ENCODE peak calls at places on chromosomes 11 and 22, in ten cellular contexts. P, I, F, C, D, G, T, V, R and O are unnamed samples.

GRCh38 chr11:83033972-83034672 is 37.6 kb downstream of the RAB30 start:
- DNase-seq in P (peak), I (peak), F (no peak), C (peak), D (no peak), G (no peak), T (peak), V (peak), R (peak), O (no peak)

GRCh38 chr11:117318738-117319137 is 2.7 kb upstream of the BACE1 start:
- DNase-seq in P (no peak), I (no peak), F (no peak), C (no peak), D (no peak), G (no peak), T (no peak), V (no peak), R (no peak), O (no peak)

GRCh38 chr11:6630632-6631291 is 11.5 kb upstream of the TPP1 start:
- DNase-seq in P (no peak), I (no peak), F (no peak), C (no peak), D (no peak), G (no peak), T (no peak), V (no peak), R (no peak), O (no peak)

GRCh38 chr11:29214833-29215232 is 802.0 kb downstream of the KCNA4 start:
- DNase-seq in P (no peak), I (peak), F (no peak), C (no peak), D (no peak), G (no peak), T (peak), V (no peak), R (no peak), O (peak)

GRCh38 chr11:18768472-18768901 is 23.1 kb downstream of the PTPN5 start:
- DNase-seq in P (no peak), I (no peak), F (no peak), C (no peak), D (peak), G (no peak), T (no peak), V (no peak), R (no peak), O (no peak)

GRCh38 chr11:47667135-47667534 is 24.8 kb upstream of the MTCH2 start:
- DNase-seq in P (no peak), I (no peak), F (no peak), C (no peak), D (no peak), G (no peak), T (no peak), V (no peak), R (no peak), O (no peak)

GRCh38 chr22:46674367-46674781 is 54.2 kb downstream of the GRAMD4 start:
- DNase-seq in P (no peak), I (no peak), F (peak), C (no peak), D (peak), G (peak), T (no peak), V (no peak), R (peak), O (no peak)

GRCh38 chr11:71495286-71496090 is 31.6 kb upstream of the KRTAP5-7 start:
- DNase-seq in P (no peak), I (no peak), F (no peak), C (no peak), D (no peak), G (no peak), T (no peak), V (no peak), R (no peak), O (no peak)

GRCh38 chr11:1531961-1532586 is 40.0 kb downstream of the DUSP8 start:
- DNase-seq in P (no peak), I (peak), F (no peak), C (no peak), D (no peak), G (no peak), T (peak), V (no peak), R (no peak), O (no peak)

GRCh38 chr11:120432056-120433018 is 79.2 kb upstream of the GRIK4 start:
- DNase-seq in P (no peak), I (peak), F (no peak), C (peak), D (no peak), G (no peak), T (peak), V (peak), R (no peak), O (peak)